ENCODE peak calls at places on chromosome 22, in four cellular contexts. F, Q, K and H are unnamed samples.

GRCh38 chr22:41364233-41364632 is 17.5 kb upstream of the TEF start:
- DNase-seq in F (no peak), Q (no peak), K (no peak), H (no peak)

GRCh38 chr22:38645430-38645829 is 10.8 kb downstream of the FAM227A start:
- DNase-seq in F (no peak), Q (no peak), K (no peak), H (no peak)

GRCh38 chr22:23698673-23699235 is 7.9 kb downstream of the RGL4 start:
- DNase-seq in F (no peak), Q (peak), K (no peak), H (no peak)

GRCh38 chr22:39908737-39909136 is 7.9 kb downstream of the GRAP2 start:
- DNase-seq in F (no peak), Q (peak), K (no peak), H (no peak)

GRCh38 chr22:47654922-47655451 is 892.5 kb downstream of the TBC1D22A start:
- DNase-seq in F (no peak), Q (no peak), K (no peak), H (no peak)

GRCh38 chr22:35315141-35315854 is 15.6 kb downstream of the TOM1 start:
- DNase-seq in F (no peak), Q (no peak), K (no peak), H (no peak)

GRCh38 chr22:49657275-49657973 is 170.2 kb downstream of the BRD1 start:
- DNase-seq in F (no peak), Q (no peak), K (peak), H (peak)

GRCh38 chr22:49087163-49087562 is 740.5 kb downstream of the BRD1 start:
- DNase-seq in F (no peak), Q (no peak), K (no peak), H (no peak)

GRCh38 chr22:24494535-24495364 is at the start of gene UPB1:
- DNase-seq in F (peak), Q (no peak), K (no peak), H (no peak)

GRCh38 chr22:18997306-18997924 is 61.3 kb upstream of the PRODH start:
- DNase-seq in F (no peak), Q (no peak), K (no peak), H (no peak)

GRCh38 chr22:33986954-33987353 is 66.7 kb upstream of the LARGE1 start:
- DNase-seq in F (no peak), Q (no peak), K (no peak), H (no peak)

GRCh38 chr22:29621761-29622526 is 18.5 kb downstream of the NF2 start:
- DNase-seq in F (no peak), Q (peak), K (peak), H (no peak)

GRCh38 chr22:35564975-35565867 is 24.6 kb downstream of the RASD2 start:
- DNase-seq in F (no peak), Q (peak), K (no peak), H (no peak)

GRCh38 chr22:35376728-35377472 is 4.0 kb upstream of the HMOX1 start:
- DNase-seq in F (peak), Q (peak), K (peak), H (peak)

GRCh38 chr22:24434472-24435322 is 7.3 kb downstream of the ADORA2A start:
- DNase-seq in F (no peak), Q (no peak), K (no peak), H (peak)

GRCh38 chr22:46631113-46631512 is 10.9 kb downstream of the GRAMD4 start:
- DNase-seq in F (no peak), Q (no peak), K (no peak), H (no peak)

GRCh38 chr22:50490531-50491308 is 4.1 kb downstream of the MIOX start:
- DNase-seq in F (no peak), Q (no peak), K (no peak), H (no peak)

DNA sequence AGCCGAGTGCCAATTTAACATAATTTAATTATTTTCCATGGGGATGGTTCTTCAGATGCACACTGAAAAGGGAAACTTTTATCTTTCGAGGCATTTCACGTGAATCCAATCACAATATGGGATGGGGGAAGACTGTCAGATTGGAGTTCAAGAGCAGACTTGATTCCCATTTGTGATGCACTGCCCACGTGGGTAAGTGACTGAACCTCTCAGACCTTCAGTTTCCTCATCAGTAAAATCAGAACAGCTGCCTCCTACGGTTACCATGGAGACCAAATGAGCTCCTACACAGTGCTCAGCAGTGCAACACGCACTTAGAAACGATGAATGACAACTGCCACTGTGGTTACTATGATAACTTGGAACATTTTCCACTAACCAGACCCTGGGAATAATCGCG is 21.7 kb downstream of the KIAA0930 start:
- DNase-seq in F (no peak), Q (peak), K (peak), H (no peak)
- H3K4me2 ChIP-seq in F (no peak), Q (no peak), K (no peak), H (no peak)

GRCh38 chr22:44667829-44668189 is 34.2 kb upstream of the PRR5 start:
- DNase-seq in F (no peak), Q (no peak), K (no peak), H (no peak)

GRCh38 chr22:44666207-44666585 is 35.8 kb upstream of the PRR5 start:
- DNase-seq in F (no peak), Q (no peak), K (no peak), H (no peak)

GRCh38 chr22:44668190-44668885 is 33.7 kb upstream of the PRR5 start:
- DNase-seq in F (peak), Q (no peak), K (no peak), H (no peak)

GRCh38 chr22:44668886-44669724 is 32.9 kb upstream of the PRR5 start:
- DNase-seq in F (no peak), Q (no peak), K (no peak), H (no peak)

GRCh38 chr22:44667276-44667675 is 34.7 kb upstream of the PRR5 start:
- DNase-seq in F (no peak), Q (no peak), K (no peak), H (no peak)
- H3K4me2 ChIP-seq in F (no peak), Q (no peak), K (no peak), H (no peak)

GRCh38 chr22:37417737-37418348 is 9.4 kb downstream of the ELFN2 start:
- DNase-seq in F (no peak), Q (peak), K (no peak), H (no peak)

GRCh38 chr22:37418627-37419369 is 8.5 kb downstream of the ELFN2 start:
- DNase-seq in F (peak), Q (no peak), K (no peak), H (no peak)

GRCh38 chr22:37419916-37420655 is 7.2 kb downstream of the ELFN2 start:
- DNase-seq in F (peak), Q (peak), K (no peak), H (peak)

GRCh38 chr22:37420656-37421467 is 6.4 kb downstream of the ELFN2 start:
- DNase-seq in F (no peak), Q (peak), K (peak), H (no peak)

GRCh38 chr22:37419370-37419915 is 7.8 kb downstream of the ELFN2 start:
- DNase-seq in F (no peak), Q (no peak), K (no peak), H (no peak)
- H3K4me2 ChIP-seq in F (peak), Q (peak), K (peak), H (no peak)

DNA sequence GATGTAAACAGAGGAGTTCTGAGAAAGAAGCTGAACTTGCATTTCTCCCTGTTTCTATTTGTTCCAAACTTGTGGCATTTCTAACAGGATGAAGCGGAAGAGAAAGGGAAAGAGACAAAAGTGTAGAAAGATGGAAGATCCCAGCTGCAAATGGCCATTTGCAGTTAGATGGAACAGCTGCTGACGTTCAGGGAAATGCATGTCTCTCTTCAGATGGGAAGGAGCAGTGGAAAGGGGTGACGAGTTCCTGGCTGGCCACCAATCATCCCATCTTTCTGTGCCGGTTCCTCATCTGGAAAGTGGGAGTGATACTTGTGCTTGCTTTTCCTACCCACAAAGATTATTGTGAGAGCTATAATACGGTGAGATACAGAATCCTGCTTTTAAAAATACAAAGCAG is 1.3 kb upstream of the TIMP3 start:
- DNase-seq in F (no peak), Q (no peak), K (no peak), H (no peak)
- H3K4me2 ChIP-seq in F (no peak), Q (no peak), K (no peak), H (no peak)

GRCh38 chr22:31153357-31153756 is 6.6 kb upstream of the RNF185 start:
- DNase-seq in F (no peak), Q (no peak), K (no peak), H (no peak)

GRCh38 chr22:31154975-31155374 is 5.0 kb upstream of the RNF185 start:
- DNase-seq in F (no peak), Q (no peak), K (no peak), H (no peak)

GRCh38 chr22:31148953-31149627 is 8.8 kb upstream of the PLA2G3 start:
- DNase-seq in F (peak), Q (peak), K (peak), H (peak)

GRCh38 chr22:31150615-31151014 is 9.4 kb upstream of the RNF185 start:
- DNase-seq in F (no peak), Q (no peak), K (no peak), H (no peak)

DNA sequence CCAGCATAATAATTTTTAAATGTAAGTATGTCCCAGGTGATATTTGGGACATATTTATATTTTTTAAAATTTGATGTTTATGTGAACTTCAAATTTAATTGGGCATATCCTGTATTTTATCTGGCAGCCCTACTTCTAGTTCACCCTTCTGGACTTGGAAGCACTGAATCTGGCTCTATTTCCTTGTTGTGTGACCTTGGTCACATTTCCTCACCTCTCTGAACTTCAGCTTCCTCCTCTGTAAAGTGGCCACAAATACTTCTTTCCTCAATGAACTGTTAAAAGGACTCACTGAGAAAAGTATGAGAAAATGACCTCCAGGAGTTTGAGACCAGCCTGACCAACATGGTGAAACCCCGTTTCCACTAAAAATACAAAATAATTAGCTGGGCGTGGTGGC is 8.1 kb upstream of the RNF185 start:
- DNase-seq in F (no peak), Q (no peak), K (no peak), H (no peak)
- H3K4me2 ChIP-seq in F (no peak), Q (no peak), K (no peak), H (no peak)

GRCh38 chr22:27755521-27756211 is 45.9 kb downstream of the MN1 start:
- DNase-seq in F (no peak), Q (no peak), K (no peak), H (no peak)

GRCh38 chr22:27752771-27753170 is 48.8 kb downstream of the MN1 start:
- DNase-seq in F (no peak), Q (no peak), K (no peak), H (no peak)

GRCh38 chr22:27754888-27755480 is 46.6 kb downstream of the MN1 start:
- DNase-seq in F (no peak), Q (no peak), K (no peak), H (no peak)

GRCh38 chr22:27756212-27756660 is 45.3 kb downstream of the MN1 start:
- DNase-seq in F (no peak), Q (no peak), K (no peak), H (no peak)

DNA sequence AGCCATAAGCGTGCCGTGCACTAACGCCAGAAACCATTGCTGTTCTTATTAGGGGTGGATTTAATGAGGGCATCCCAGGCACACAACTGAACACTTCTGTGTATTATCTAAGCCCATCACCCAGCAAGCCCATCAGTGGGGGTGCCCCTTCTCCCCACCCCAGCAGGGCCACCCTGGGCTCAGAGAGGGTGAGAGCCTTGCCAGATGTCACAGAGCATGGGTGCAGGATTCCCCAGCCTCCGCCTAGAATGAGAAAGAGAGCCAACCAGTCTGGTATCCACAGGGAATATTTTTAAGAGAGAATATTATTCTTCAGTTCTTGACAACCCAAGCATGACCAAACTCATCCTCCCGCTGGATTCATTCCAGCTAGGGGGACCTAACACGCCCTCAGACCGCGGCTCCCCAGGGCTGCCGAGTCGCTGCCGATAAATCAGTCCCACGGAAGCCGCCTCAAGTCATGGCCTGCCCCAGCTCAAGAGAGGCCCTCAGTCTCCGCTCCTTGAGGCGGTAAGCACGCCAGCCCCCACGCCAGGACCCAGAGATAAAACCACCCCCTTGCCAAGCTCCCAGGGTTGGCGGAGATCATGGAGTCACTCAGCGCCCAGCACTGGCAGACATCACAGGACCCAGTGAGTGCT is 47.2 kb downstream of the MN1 start:
- DNase-seq in F (no peak), Q (no peak), K (no peak), H (no peak)
- H3K4me2 ChIP-seq in F (no peak), Q (no peak), K (no peak), H (no peak)

GRCh38 chr22:45069925-45070324 is 60.1 kb upstream of the PHF21B start:
- DNase-seq in F (no peak), Q (no peak), K (no peak), H (no peak)

GRCh38 chr22:45073064-45073463 is 63.3 kb upstream of the PHF21B start:
- DNase-seq in F (no peak), Q (no peak), K (no peak), H (no peak)

GRCh38 chr22:45072322-45072903 is 62.6 kb upstream of the PHF21B start:
- DNase-seq in F (peak), Q (peak), K (no peak), H (no peak)

GRCh38 chr22:45067731-45068130 is 57.9 kb upstream of the PHF21B start:
- DNase-seq in F (no peak), Q (no peak), K (no peak), H (no peak)

DNA sequence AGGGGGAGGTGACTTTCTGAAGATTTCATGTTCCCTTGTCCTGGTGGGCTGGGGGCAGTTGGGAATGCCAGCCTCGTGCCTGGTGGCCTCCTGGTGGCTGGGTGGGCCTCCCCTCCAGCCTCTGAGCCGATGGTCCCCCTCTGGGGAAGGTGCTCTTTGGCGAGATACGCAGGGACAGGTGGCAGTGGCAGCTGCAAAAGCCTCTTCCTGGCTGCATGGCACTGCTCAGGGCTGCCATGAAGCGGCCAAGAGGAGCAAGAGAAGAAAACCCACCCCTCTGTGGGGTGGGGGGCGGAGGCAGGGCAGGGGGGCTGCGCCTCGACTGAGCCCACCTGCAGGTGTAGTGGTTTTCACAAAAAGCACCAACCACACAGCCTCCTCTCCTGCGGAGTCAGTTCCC is 61.8 kb upstream of the PHF21B start:
- DNase-seq in F (no peak), Q (no peak), K (no peak), H (no peak)
- H3K4me2 ChIP-seq in F (peak), Q (no peak), K (no peak), H (no peak)

GRCh38 chr22:22687638-22688500 is 43.5 kb downstream of the GGTLC2 start:
- DNase-seq in F (peak), Q (peak), K (peak), H (peak)
- H3K4me2 ChIP-seq in F (no peak), Q (no peak), K (no peak), H (no peak)